ENCODE peak calls at places on chromosomes 1 and 21, in four cellular contexts. T, X, E and R are unnamed samples.

GRCh38 chr1:110011527-110012041 is 22.8 kb upstream of the STRIP1 start:
- DNase-seq in E (no peak), X (peak; percentile 25), T (no peak), R (peak; percentile 61)

GRCh38 chr1:112706505-112707216 is at the start of gene RHOC:
- DNase-seq in T (no peak), X (peak; percentile 55), E (peak; percentile 85), R (no peak)

GRCh38 chr1:14647777-14648176 is 49.3 kb downstream of the KAZN start:
- DNase-seq in E (no peak), T (no peak), X (no peak), R (no peak)

GRCh38 chr1:168285419-168285790 is 4.7 kb downstream of the TBX19 start:
- DNase-seq in E (no peak), T (no peak), X (no peak), R (no peak)

GRCh38 chr1:48107516-48107915 is 110.3 kb upstream of the TRABD2B start:
- DNase-seq in E (no peak), T (no peak), X (no peak), R (no peak)

GRCh38 chr21:45940621-45941337 is 40.8 kb upstream of the COL6A1 start:
- DNase-seq in E (no peak), T (no peak), X (no peak), R (no peak)

GRCh38 chr1:35929730-35930592 is 944 bp upstream of the AGO3 start:
- DNase-seq in T (no peak), X (peak; percentile 68), E (peak; percentile 83), R (peak; percentile 18)

GRCh38 chr1:51331206-51332100 is 1.1 kb upstream of the TTC39A start:
- DNase-seq in X (peak; percentile 77), E (no peak), T (peak; percentile 13), R (no peak)

GRCh38 chr1:17559618-17560419 is 20.3 kb downstream of the ARHGEF10L start:
- DNase-seq in E (no peak), X (no peak), T (no peak), R (no peak)

GRCh38 chr1:156498447-156499193 is 2.0 kb downstream of the MEF2D start:
- DNase-seq in E (peak; percentile 79), X (no peak), T (no peak), R (no peak)

GRCh38 chr1:236320671-236321070 is 38.9 kb upstream of the ERO1B start:
- DNase-seq in X (no peak), E (no peak), T (no peak), R (no peak)

GRCh38 chr1:230102046-230102445 is 35.0 kb downstream of the GALNT2 start:
- DNase-seq in T (no peak), X (no peak), E (no peak), R (no peak)

GRCh38 chr1:175872588-175872987 is 129.2 kb upstream of the TNR start:
- DNase-seq in E (no peak), X (no peak), T (no peak), R (no peak)

GRCh38 chr1:18886003-18886335 is 16.4 kb downstream of the ALDH4A1 start:
- DNase-seq in T (no peak), X (peak; percentile 52), E (no peak), R (no peak)

GRCh38 chr1:17265162-17265561 is 16.3 kb downstream of the PADI3 start:
- DNase-seq in T (peak; percentile 90), E (no peak), X (no peak), R (no peak)

GRCh38 chr1:21623411-21623961 is 45.7 kb downstream of the RAP1GAP start:
- DNase-seq in X (no peak), T (no peak), E (no peak), R (no peak)

GRCh38 chr1:209723761-209724693 is 19.4 kb downstream of the HSD11B1 start:
- DNase-seq in X (no peak), T (no peak), E (no peak), R (peak; percentile 44)

DNA sequence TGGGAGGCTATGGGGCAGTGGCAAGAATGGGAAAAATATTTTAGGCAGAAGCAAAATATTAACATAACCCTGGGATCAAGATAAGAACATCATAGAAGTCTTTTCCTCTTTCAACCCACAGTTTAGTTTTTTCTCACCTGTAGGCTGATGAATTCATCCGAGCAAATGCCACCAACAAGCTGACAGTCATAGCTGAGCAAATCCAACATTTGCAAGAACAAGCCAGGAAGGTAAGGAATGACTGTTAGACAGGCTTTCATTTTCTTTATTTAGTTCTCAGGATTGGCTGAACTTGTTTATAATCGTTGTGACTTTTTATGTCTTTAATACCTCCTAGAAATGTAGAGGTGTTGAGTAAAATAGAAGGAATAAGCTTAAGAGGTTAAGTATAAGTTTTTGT is 6.4 kb downstream of the C1orf50 start:
- DNase-seq in X (no peak), E (no peak), T (no peak), R (no peak)
- H3K27ac ChIP-seq in X (no peak overlapping the region), E (no peak overlapping the region), T (no peak overlapping the region), R (no peak overlapping the region)

GRCh38 chr1:228036701-228037231 is 30.0 kb downstream of the WNT3A start:
- DNase-seq in T (no peak), X (no peak), E (peak; percentile 50), R (no peak)

GRCh38 chr1:228038387-228039005 is 31.7 kb downstream of the WNT3A start:
- DNase-seq in E (peak; percentile 37), X (no peak), T (no peak), R (no peak)

GRCh38 chr1:228039006-228039481 is 32.2 kb downstream of the WNT3A start:
- DNase-seq in T (no peak), E (peak; percentile 49), X (no peak), R (no peak)

GRCh38 chr1:228039504-228039903 is 32.7 kb downstream of the WNT3A start:
- DNase-seq in T (no peak), X (no peak), E (peak; percentile 47), R (no peak)

DNA sequence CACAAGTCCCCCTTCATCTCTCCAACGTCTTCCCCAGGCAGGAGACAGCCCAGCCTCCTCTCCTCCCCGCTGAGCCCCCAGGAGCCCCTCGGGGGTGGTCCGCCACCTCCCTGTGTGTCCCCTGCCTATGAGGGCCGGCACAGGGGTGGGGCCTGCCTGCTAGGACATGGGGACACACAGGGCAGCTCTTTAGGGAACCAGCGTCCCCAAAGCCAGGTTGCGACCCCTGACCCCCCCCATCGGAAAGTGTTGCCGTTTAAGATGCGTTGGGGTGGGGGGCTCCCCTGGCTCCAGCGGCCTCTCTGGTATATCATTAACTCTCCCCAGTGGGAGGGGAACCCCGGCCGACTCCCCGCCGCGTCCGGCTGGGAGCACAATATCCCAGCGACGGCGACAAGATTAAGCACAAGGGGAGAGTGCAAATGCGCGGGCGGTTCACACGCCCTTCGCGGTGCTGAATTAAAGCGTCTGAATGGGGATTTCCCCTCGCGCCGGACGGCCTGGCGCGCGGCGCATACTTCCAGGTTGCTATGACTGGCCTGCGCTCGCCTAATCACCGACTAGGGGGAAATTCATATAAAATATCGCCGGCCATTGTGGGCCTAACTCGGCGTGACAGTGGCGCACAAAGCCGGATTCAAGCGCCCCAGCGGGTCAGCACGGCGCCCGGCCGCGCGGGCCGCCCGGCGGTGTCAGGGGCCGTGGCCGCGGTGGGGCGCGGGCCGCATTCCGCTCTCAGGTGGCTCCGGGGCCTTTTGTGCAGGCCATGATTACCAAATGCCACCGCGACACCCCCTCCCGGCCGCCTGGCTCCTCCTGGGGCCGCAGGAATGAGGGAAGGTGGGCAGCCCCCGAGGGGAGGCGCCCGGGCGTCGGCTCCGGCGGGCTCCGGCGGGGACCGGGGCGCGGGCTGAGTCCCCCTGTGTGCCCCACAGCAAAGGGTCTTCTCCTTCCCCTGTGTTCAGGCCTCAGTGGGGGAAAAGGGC is 30.9 kb downstream of the WNT3A start:
- DNase-seq in E (peak; percentile 57), X (no peak), T (no peak), R (no peak)
- H3K4me3 ChIP-seq in E (no peak overlapping the region), X (no peak overlapping the region), T (peak overlapping the region; percentile 10), R (no peak overlapping the region)

GRCh38 chr1:12480031-12480430 is 138.0 kb downstream of the DHRS3 start:
- DNase-seq in E (no peak), X (no peak), T (no peak), R (no peak)
- H3K27ac ChIP-seq in E (peak overlapping the region; percentile 83), X (no peak overlapping the region), T (peak overlapping the region; percentile 8), R (peak overlapping the region; percentile 34)

GRCh38 chr1:151919246-151919645 is 9.9 kb upstream of the THEM4 start:
- DNase-seq in X (no peak), E (no peak), T (no peak), R (no peak)

GRCh38 chr1:151918819-151919218 is 9.5 kb upstream of the THEM4 start:
- DNase-seq in T (no peak), X (no peak), E (no peak), R (no peak)

GRCh38 chr1:151916959-151917358 is 7.6 kb upstream of the THEM4 start:
- DNase-seq in E (no peak), T (no peak), X (no peak), R (no peak)

GRCh38 chr1:151918156-151918555 is 8.8 kb upstream of the THEM4 start:
- DNase-seq in E (no peak), X (no peak), T (no peak), R (no peak)

GRCh38 chr1:151920147-151920546 is 10.8 kb upstream of the THEM4 start:
- DNase-seq in T (no peak), E (no peak), X (no peak), R (no peak)
- H3K4me3 ChIP-seq in T (no peak overlapping the region), E (no peak overlapping the region), X (no peak overlapping the region), R (no peak overlapping the region)

GRCh38 chr1:192168964-192169363 is 10.7 kb downstream of the RGS18 start:
- DNase-seq in X (no peak), T (no peak), E (no peak), R (no peak)
- H3K27ac ChIP-seq in X (no peak overlapping the region), T (no peak overlapping the region), E (no peak overlapping the region), R (no peak overlapping the region)

DNA sequence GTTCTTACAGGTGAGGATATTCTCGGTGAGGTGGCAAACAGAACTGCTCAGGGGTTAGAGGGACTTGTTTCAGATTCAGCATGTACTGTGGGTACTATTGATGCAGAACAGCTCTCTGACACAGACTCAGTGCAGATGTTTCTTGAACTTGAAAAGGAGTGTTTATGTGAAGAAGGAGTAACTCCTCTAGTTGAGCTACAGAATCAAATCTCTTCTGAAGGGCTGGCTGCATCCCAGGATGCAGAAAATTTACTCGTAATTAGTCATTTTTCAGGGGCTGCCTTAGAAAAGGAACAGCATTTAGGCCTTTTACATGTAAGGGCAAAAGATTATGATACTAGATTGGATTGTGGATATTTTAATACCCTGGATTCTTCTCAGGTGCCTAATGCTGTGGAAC is 79.9 kb upstream of the BMP8A start:
- DNase-seq in E (no peak), T (no peak), X (no peak), R (no peak)
- H3K4me3 ChIP-seq in E (no peak overlapping the region), T (peak overlapping the region; percentile 3), X (no peak overlapping the region), R (no peak overlapping the region)

DNA sequence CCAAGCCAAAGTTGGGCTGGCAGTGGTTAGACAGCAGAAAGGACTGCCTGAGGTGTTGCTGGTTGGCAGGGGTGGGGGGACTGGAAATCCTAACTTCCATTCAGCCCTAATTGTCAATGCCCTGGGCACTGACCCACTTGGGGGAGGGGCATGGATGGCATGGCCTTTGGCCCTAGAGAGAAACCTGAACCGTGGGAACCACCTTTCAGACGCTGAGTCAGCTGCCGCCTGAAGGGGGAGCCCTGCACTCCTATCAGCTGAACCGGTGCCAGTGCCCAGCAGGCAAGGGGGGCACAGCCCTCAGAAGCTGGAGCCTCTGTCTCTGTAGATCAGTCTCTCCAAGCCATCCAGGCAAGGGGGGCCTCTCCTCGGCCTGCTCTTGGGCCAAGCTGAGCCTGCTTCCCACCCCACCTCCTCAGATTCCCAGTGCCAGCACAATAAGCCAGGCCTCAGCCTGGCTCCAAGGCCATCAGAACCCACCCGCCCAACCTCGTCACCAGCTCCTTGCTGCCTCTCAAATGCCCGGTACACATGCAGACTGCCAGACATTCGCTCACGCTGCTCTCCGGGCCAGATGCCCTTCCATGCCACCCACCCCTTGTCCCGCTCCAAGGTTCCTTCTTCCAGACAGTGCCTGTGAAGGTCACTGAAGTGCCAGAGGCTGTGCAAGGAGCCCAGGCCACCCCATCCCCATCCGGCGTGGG is 11.6 kb downstream of the TINAGL1 start:
- DNase-seq in T (no peak), X (peak; percentile 71), E (peak; percentile 89), R (no peak)
- H3K27ac ChIP-seq in T (peak overlapping the region; percentile 36), X (no peak overlapping the region), E (peak overlapping the region; percentile 95), R (no peak overlapping the region)